ENCODE peak calls at places on chromosomes 16 and 17, in ten cellular contexts. One of them, this sample, is unnamed.

GRCh38 chr17:12667299-12667958 is 1.7 kb downstream of the MYOCD start:
- DNase-seq in ureter: peak; percentile 56
- DNase-seq in anterior cingulate cortex: no peak
- DNase-seq in small intestine: peak; percentile 56
- DNase-seq in EH: peak; percentile 87
- DNase-seq in OCI-M1: peak; percentile 13
- DNase-seq in stimulated activated CD8-positive, alpha-beta memory T cell treated with anti-CD3 and anti-CD28 coated beads, Interleukin-4, amount 100 ng/mL, for 24 hours: no peak
- DNase-seq in activated T-cell treated with anti-CD3 and anti-CD28 coated beads, Interleukin-2, amount 50 U/mL, for 48 hours: no peak
- DNase-seq in pancreas: no peak
- DNase-seq in stimulated activated CD4-positive, alpha-beta T cell treated with anti-CD3 and anti-CD28 coated beads, Interleukin-12 subunit alpha, Interleukin-12 subunit beta, amount 100 ng/mL, for 24 hours: no peak
- DNase-seq in this sample: no peak

GRCh38 chr16:12205378-12205777 is 228.8 kb downstream of the SNX29 start:
- DNase-seq in ureter: no peak
- DNase-seq in pancreas: no peak
- DNase-seq in activated T-cell treated with anti-CD3 and anti-CD28 coated beads, Interleukin-2, amount 50 U/mL, for 48 hours: no peak
- DNase-seq in anterior cingulate cortex: no peak
- DNase-seq in OCI-M1: no peak
- DNase-seq in small intestine: no peak
- DNase-seq in EH: no peak
- DNase-seq in stimulated activated CD4-positive, alpha-beta T cell treated with anti-CD3 and anti-CD28 coated beads, Interleukin-12 subunit alpha, Interleukin-12 subunit beta, amount 100 ng/mL, for 24 hours: no peak
- DNase-seq in stimulated activated CD8-positive, alpha-beta memory T cell treated with anti-CD3 and anti-CD28 coated beads, Interleukin-4, amount 100 ng/mL, for 24 hours: no peak
- DNase-seq in this sample: no peak

GRCh38 chr17:68383443-68384321 is 73.6 kb downstream of the WIPI1 start:
- DNase-seq in activated T-cell treated with anti-CD3 and anti-CD28 coated beads, Interleukin-2, amount 50 U/mL, for 48 hours: peak; percentile 30
- DNase-seq in EH: peak; percentile 82
- DNase-seq in ureter: no peak
- DNase-seq in OCI-M1: no peak
- DNase-seq in stimulated activated CD4-positive, alpha-beta T cell treated with anti-CD3 and anti-CD28 coated beads, Interleukin-12 subunit alpha, Interleukin-12 subunit beta, amount 100 ng/mL, for 24 hours: no peak
- DNase-seq in anterior cingulate cortex: no peak
- DNase-seq in small intestine: peak; percentile 62
- DNase-seq in pancreas: no peak
- DNase-seq in stimulated activated CD8-positive, alpha-beta memory T cell treated with anti-CD3 and anti-CD28 coated beads, Interleukin-4, amount 100 ng/mL, for 24 hours: no peak
- DNase-seq in this sample: no peak

GRCh38 chr16:58500329-58501241 is 642 bp downstream of the NDRG4 start:
- DNase-seq in activated T-cell treated with anti-CD3 and anti-CD28 coated beads, Interleukin-2, amount 50 U/mL, for 48 hours: no peak
- DNase-seq in pancreas: peak; percentile 42
- DNase-seq in EH: peak; percentile 40
- DNase-seq in small intestine: no peak
- DNase-seq in ureter: no peak
- DNase-seq in anterior cingulate cortex: no peak
- DNase-seq in stimulated activated CD4-positive, alpha-beta T cell treated with anti-CD3 and anti-CD28 coated beads, Interleukin-12 subunit alpha, Interleukin-12 subunit beta, amount 100 ng/mL, for 24 hours: no peak
- DNase-seq in OCI-M1: no peak
- DNase-seq in stimulated activated CD8-positive, alpha-beta memory T cell treated with anti-CD3 and anti-CD28 coated beads, Interleukin-4, amount 100 ng/mL, for 24 hours: no peak
- DNase-seq in this sample: no peak

GRCh38 chr16:1126044-1126443 is 26.9 kb upstream of the CACNA1H start:
- DNase-seq in stimulated activated CD8-positive, alpha-beta memory T cell treated with anti-CD3 and anti-CD28 coated beads, Interleukin-4, amount 100 ng/mL, for 24 hours: no peak
- DNase-seq in small intestine: no peak
- DNase-seq in EH: no peak
- DNase-seq in stimulated activated CD4-positive, alpha-beta T cell treated with anti-CD3 and anti-CD28 coated beads, Interleukin-12 subunit alpha, Interleukin-12 subunit beta, amount 100 ng/mL, for 24 hours: no peak
- DNase-seq in anterior cingulate cortex: no peak
- DNase-seq in ureter: no peak
- DNase-seq in pancreas: no peak
- DNase-seq in activated T-cell treated with anti-CD3 and anti-CD28 coated beads, Interleukin-2, amount 50 U/mL, for 48 hours: no peak
- DNase-seq in OCI-M1: no peak
- DNase-seq in this sample: no peak

GRCh38 chr17:36777118-36777517 is 160.2 kb upstream of the LHX1 start:
- DNase-seq in small intestine: no peak
- DNase-seq in stimulated activated CD8-positive, alpha-beta memory T cell treated with anti-CD3 and anti-CD28 coated beads, Interleukin-4, amount 100 ng/mL, for 24 hours: no peak
- DNase-seq in OCI-M1: peak; percentile 9
- DNase-seq in activated T-cell treated with anti-CD3 and anti-CD28 coated beads, Interleukin-2, amount 50 U/mL, for 48 hours: no peak
- DNase-seq in pancreas: no peak
- DNase-seq in stimulated activated CD4-positive, alpha-beta T cell treated with anti-CD3 and anti-CD28 coated beads, Interleukin-12 subunit alpha, Interleukin-12 subunit beta, amount 100 ng/mL, for 24 hours: no peak
- DNase-seq in EH: peak; percentile 11
- DNase-seq in ureter: no peak
- DNase-seq in anterior cingulate cortex: no peak
- DNase-seq in this sample: no peak

GRCh38 chr17:41150026-41150425 is 401 bp upstream of the KRTAP4-5 start:
- DNase-seq in activated T-cell treated with anti-CD3 and anti-CD28 coated beads, Interleukin-2, amount 50 U/mL, for 48 hours: no peak
- DNase-seq in EH: no peak
- DNase-seq in stimulated activated CD4-positive, alpha-beta T cell treated with anti-CD3 and anti-CD28 coated beads, Interleukin-12 subunit alpha, Interleukin-12 subunit beta, amount 100 ng/mL, for 24 hours: no peak
- DNase-seq in pancreas: no peak
- DNase-seq in stimulated activated CD8-positive, alpha-beta memory T cell treated with anti-CD3 and anti-CD28 coated beads, Interleukin-4, amount 100 ng/mL, for 24 hours: no peak
- DNase-seq in small intestine: no peak
- DNase-seq in ureter: no peak
- DNase-seq in anterior cingulate cortex: no peak
- DNase-seq in OCI-M1: no peak
- DNase-seq in this sample: no peak

GRCh38 chr17:7931709-7932482 is at the start of the genes CNTROB and TRAPPC1:
- DNase-seq in EH: peak; percentile 99
- DNase-seq in activated T-cell treated with anti-CD3 and anti-CD28 coated beads, Interleukin-2, amount 50 U/mL, for 48 hours: peak; percentile 99
- DNase-seq in stimulated activated CD8-positive, alpha-beta memory T cell treated with anti-CD3 and anti-CD28 coated beads, Interleukin-4, amount 100 ng/mL, for 24 hours: peak; percentile 99
- DNase-seq in stimulated activated CD4-positive, alpha-beta T cell treated with anti-CD3 and anti-CD28 coated beads, Interleukin-12 subunit alpha, Interleukin-12 subunit beta, amount 100 ng/mL, for 24 hours: peak; percentile 100
- DNase-seq in anterior cingulate cortex: peak; percentile 100
- DNase-seq in OCI-M1: peak; percentile 100
- DNase-seq in ureter: peak; percentile 100
- DNase-seq in small intestine: peak; percentile 99
- DNase-seq in pancreas: peak; percentile 99
- DNase-seq in this sample: peak; percentile 99

GRCh38 chr17:40936437-40936971 is 942 bp downstream of the KRT23 start:
- DNase-seq in OCI-M1: no peak
- DNase-seq in small intestine: peak; percentile 56
- DNase-seq in EH: no peak
- DNase-seq in anterior cingulate cortex: no peak
- DNase-seq in pancreas: peak; percentile 10
- DNase-seq in ureter: no peak
- DNase-seq in stimulated activated CD4-positive, alpha-beta T cell treated with anti-CD3 and anti-CD28 coated beads, Interleukin-12 subunit alpha, Interleukin-12 subunit beta, amount 100 ng/mL, for 24 hours: no peak
- DNase-seq in activated T-cell treated with anti-CD3 and anti-CD28 coated beads, Interleukin-2, amount 50 U/mL, for 48 hours: no peak
- DNase-seq in stimulated activated CD8-positive, alpha-beta memory T cell treated with anti-CD3 and anti-CD28 coated beads, Interleukin-4, amount 100 ng/mL, for 24 hours: no peak
- DNase-seq in this sample: no peak

GRCh38 chr17:75404223-75404738 is 1.2 kb downstream of the GRB2 start:
- DNase-seq in stimulated activated CD8-positive, alpha-beta memory T cell treated with anti-CD3 and anti-CD28 coated beads, Interleukin-4, amount 100 ng/mL, for 24 hours: peak; percentile 24
- DNase-seq in small intestine: peak; percentile 82
- DNase-seq in pancreas: peak; percentile 54
- DNase-seq in activated T-cell treated with anti-CD3 and anti-CD28 coated beads, Interleukin-2, amount 50 U/mL, for 48 hours: peak; percentile 63
- DNase-seq in stimulated activated CD4-positive, alpha-beta T cell treated with anti-CD3 and anti-CD28 coated beads, Interleukin-12 subunit alpha, Interleukin-12 subunit beta, amount 100 ng/mL, for 24 hours: no peak
- DNase-seq in ureter: peak; percentile 62
- DNase-seq in anterior cingulate cortex: peak; percentile 48
- DNase-seq in EH: peak; percentile 83
- DNase-seq in OCI-M1: peak; percentile 93
- DNase-seq in this sample: peak; percentile 20

GRCh38 chr17:80187090-80187489 is 17.3 kb downstream of the CARD14 start:
- DNase-seq in OCI-M1: no peak
- DNase-seq in EH: peak; percentile 47
- DNase-seq in activated T-cell treated with anti-CD3 and anti-CD28 coated beads, Interleukin-2, amount 50 U/mL, for 48 hours: no peak
- DNase-seq in small intestine: no peak
- DNase-seq in stimulated activated CD4-positive, alpha-beta T cell treated with anti-CD3 and anti-CD28 coated beads, Interleukin-12 subunit alpha, Interleukin-12 subunit beta, amount 100 ng/mL, for 24 hours: no peak
- DNase-seq in stimulated activated CD8-positive, alpha-beta memory T cell treated with anti-CD3 and anti-CD28 coated beads, Interleukin-4, amount 100 ng/mL, for 24 hours: no peak
- DNase-seq in pancreas: no peak
- DNase-seq in anterior cingulate cortex: no peak
- DNase-seq in ureter: no peak
- DNase-seq in this sample: no peak

GRCh38 chr16:81567987-81568748 is 123.6 kb downstream of the CMIP start:
- DNase-seq in ureter: no peak
- DNase-seq in anterior cingulate cortex: no peak
- DNase-seq in pancreas: peak; percentile 59
- DNase-seq in EH: peak; percentile 88
- DNase-seq in small intestine: peak; percentile 85
- DNase-seq in OCI-M1: no peak
- DNase-seq in activated T-cell treated with anti-CD3 and anti-CD28 coated beads, Interleukin-2, amount 50 U/mL, for 48 hours: peak; percentile 79
- DNase-seq in stimulated activated CD8-positive, alpha-beta memory T cell treated with anti-CD3 and anti-CD28 coated beads, Interleukin-4, amount 100 ng/mL, for 24 hours: peak; percentile 33
- DNase-seq in stimulated activated CD4-positive, alpha-beta T cell treated with anti-CD3 and anti-CD28 coated beads, Interleukin-12 subunit alpha, Interleukin-12 subunit beta, amount 100 ng/mL, for 24 hours: peak; percentile 19
- DNase-seq in this sample: peak; percentile 27